ENCODE peak calls at places on chromosomes 5 and 9, in seven cellular contexts. One of them, this sample, is unnamed.
A peak's percentile ranks its signal among the peaks of the same experiment; 100 is the strongest.

GRCh38 chr9:99478469-99479027 is 256.5 kb downstream of the SEC61B start:
- DNase-seq in K562: no peak
- DNase-seq in HCT116: no peak
- DNase-seq in H1: no peak
- DNase-seq in SK-N-SH: peak; percentile 89
- DNase-seq in GM12878: no peak
- DNase-seq in HepG2: no peak
- DNase-seq in this sample: no peak

GRCh38 chr9:7185612-7186011 is 427.8 kb downstream of the KDM4C start:
- DNase-seq in K562: no peak
- DNase-seq in HCT116: peak; percentile 74
- DNase-seq in H1: peak; percentile 21
- DNase-seq in SK-N-SH: no peak
- DNase-seq in GM12878: no peak
- DNase-seq in HepG2: peak; percentile 42
- DNase-seq in this sample: no peak

GRCh38 chr9:113720495-113720894 is 155.6 kb upstream of the ZNF618 start:
- DNase-seq in K562: no peak
- DNase-seq in HCT116: no peak
- DNase-seq in H1: no peak
- DNase-seq in SK-N-SH: no peak
- DNase-seq in GM12878: no peak
- DNase-seq in HepG2: no peak
- DNase-seq in this sample: no peak

GRCh38 chr5:181261320-181262085 is 560 bp upstream of the TRIM52 start:
- DNase-seq in K562: peak; percentile 88
- DNase-seq in HCT116: peak; percentile 48
- DNase-seq in H1: no peak
- DNase-seq in SK-N-SH: peak; percentile 84
- DNase-seq in GM12878: no peak
- DNase-seq in HepG2: peak; percentile 61
- DNase-seq in this sample: no peak

GRCh38 chr5:80318212-80318611 is 1.6 kb upstream of the SPZ1 start:
- DNase-seq in K562: no peak
- DNase-seq in HCT116: no peak
- DNase-seq in H1: no peak
- DNase-seq in SK-N-SH: peak; percentile 42
- DNase-seq in GM12878: no peak
- DNase-seq in HepG2: no peak
- DNase-seq in this sample: no peak

GRCh38 chr5:142078251-142078650 is 30.3 kb upstream of the NDFIP1 start:
- DNase-seq in K562: no peak
- DNase-seq in HCT116: no peak
- DNase-seq in H1: no peak
- DNase-seq in SK-N-SH: peak; percentile 54
- DNase-seq in GM12878: no peak
- DNase-seq in HepG2: no peak
- DNase-seq in this sample: no peak

GRCh38 chr5:18985397-18985796 is 1002.6 kb downstream of the CDH18 start:
- DNase-seq in K562: no peak
- DNase-seq in HCT116: no peak
- DNase-seq in H1: no peak
- DNase-seq in SK-N-SH: no peak
- DNase-seq in GM12878: no peak
- DNase-seq in HepG2: no peak
- DNase-seq in this sample: no peak

GRCh38 chr5:129511291-129511690 is 51.2 kb downstream of the ADAMTS19 start:
- DNase-seq in K562: no peak
- DNase-seq in HCT116: no peak
- DNase-seq in H1: no peak
- DNase-seq in SK-N-SH: no peak
- DNase-seq in GM12878: no peak
- DNase-seq in HepG2: no peak
- DNase-seq in this sample: no peak

GRCh38 chr5:59483971-59484472 is 409.5 kb downstream of the PDE4D start:
- DNase-seq in K562: no peak
- DNase-seq in HCT116: no peak
- DNase-seq in H1: peak; percentile 31
- DNase-seq in SK-N-SH: peak; percentile 26
- DNase-seq in GM12878: no peak
- DNase-seq in HepG2: no peak
- DNase-seq in this sample: no peak

GRCh38 chr5:89948977-89949376 is 460.6 kb downstream of the CETN3 start:
- DNase-seq in K562: no peak
- DNase-seq in HCT116: no peak
- DNase-seq in H1: no peak
- DNase-seq in SK-N-SH: no peak
- DNase-seq in GM12878: no peak
- DNase-seq in HepG2: no peak
- DNase-seq in this sample: no peak

GRCh38 chr5:10172242-10172641 is 77.4 kb downstream of the ATPSCKMT start:
- DNase-seq in K562: no peak
- DNase-seq in HCT116: no peak
- DNase-seq in H1: no peak
- DNase-seq in SK-N-SH: no peak
- DNase-seq in GM12878: no peak
- DNase-seq in HepG2: no peak
- DNase-seq in this sample: no peak

GRCh38 chr5:170885779-170886178 is 24.0 kb downstream of the RANBP17 start:
- DNase-seq in K562: no peak
- DNase-seq in HCT116: no peak
- DNase-seq in H1: no peak
- DNase-seq in SK-N-SH: no peak
- DNase-seq in GM12878: no peak
- DNase-seq in HepG2: no peak
- DNase-seq in this sample: no peak

GRCh38 chr5:127909078-127909477 is 174.5 kb upstream of the SLC12A2 start:
- DNase-seq in K562: peak; percentile 48
- DNase-seq in HCT116: peak; percentile 59
- DNase-seq in H1: peak; percentile 13
- DNase-seq in SK-N-SH: peak; percentile 13
- DNase-seq in GM12878: no peak
- DNase-seq in HepG2: peak; percentile 42
- DNase-seq in this sample: no peak

GRCh38 chr9:26462213-26462612 is 430.4 kb downstream of the CAAP1 start:
- DNase-seq in K562: no peak
- DNase-seq in HCT116: no peak
- DNase-seq in H1: no peak
- DNase-seq in SK-N-SH: no peak
- DNase-seq in GM12878: no peak
- DNase-seq in HepG2: peak; percentile 0
- DNase-seq in this sample: peak; percentile 45

GRCh38 chr5:2901511-2901910 is 150.0 kb upstream of the IRX2 start:
- DNase-seq in K562: no peak
- DNase-seq in HCT116: no peak
- DNase-seq in H1: no peak
- DNase-seq in SK-N-SH: no peak
- DNase-seq in GM12878: no peak
- DNase-seq in HepG2: no peak
- DNase-seq in this sample: no peak

GRCh38 chr5:56995605-56996004 is 43.7 kb upstream of the MIER3 start:
- DNase-seq in K562: no peak
- DNase-seq in HCT116: no peak
- DNase-seq in H1: no peak
- DNase-seq in SK-N-SH: no peak
- DNase-seq in GM12878: no peak
- DNase-seq in HepG2: no peak
- DNase-seq in this sample: no peak

GRCh38 chr5:141001854-141002666 is 35.8 kb downstream of the PCDHAC2 start:
- DNase-seq in K562: no peak
- DNase-seq in HCT116: peak; percentile 31
- DNase-seq in H1: peak; percentile 85
- DNase-seq in SK-N-SH: peak; percentile 77
- DNase-seq in GM12878: no peak
- DNase-seq in HepG2: no peak
- DNase-seq in this sample: no peak

GRCh38 chr5:54325272-54325609 is 14.9 kb upstream of the ARL15 start:
- DNase-seq in K562: no peak
- DNase-seq in HCT116: no peak
- DNase-seq in H1: no peak
- DNase-seq in SK-N-SH: no peak
- DNase-seq in GM12878: no peak
- DNase-seq in HepG2: no peak
- DNase-seq in this sample: no peak

GRCh38 chr5:54325610-54326311 is 15.4 kb upstream of the ARL15 start:
- DNase-seq in K562: peak; percentile 95
- DNase-seq in HCT116: no peak
- DNase-seq in H1: no peak
- DNase-seq in SK-N-SH: no peak
- DNase-seq in GM12878: no peak
- DNase-seq in HepG2: no peak
- DNase-seq in this sample: no peak

GRCh38 chr5:54324651-54325271 is 14.4 kb upstream of the ARL15 start:
- DNase-seq in K562: no peak
- DNase-seq in HCT116: no peak
- DNase-seq in H1: no peak
- DNase-seq in SK-N-SH: no peak
- DNase-seq in GM12878: no peak
- DNase-seq in HepG2: no peak
- DNase-seq in this sample: no peak

GRCh38 chr5:54320256-54320655 is 9.9 kb upstream of the ARL15 start:
- DNase-seq in K562: no peak
- DNase-seq in HCT116: no peak
- DNase-seq in H1: no peak
- DNase-seq in SK-N-SH: no peak
- DNase-seq in GM12878: no peak
- DNase-seq in HepG2: no peak
- DNase-seq in this sample: no peak

DNA sequence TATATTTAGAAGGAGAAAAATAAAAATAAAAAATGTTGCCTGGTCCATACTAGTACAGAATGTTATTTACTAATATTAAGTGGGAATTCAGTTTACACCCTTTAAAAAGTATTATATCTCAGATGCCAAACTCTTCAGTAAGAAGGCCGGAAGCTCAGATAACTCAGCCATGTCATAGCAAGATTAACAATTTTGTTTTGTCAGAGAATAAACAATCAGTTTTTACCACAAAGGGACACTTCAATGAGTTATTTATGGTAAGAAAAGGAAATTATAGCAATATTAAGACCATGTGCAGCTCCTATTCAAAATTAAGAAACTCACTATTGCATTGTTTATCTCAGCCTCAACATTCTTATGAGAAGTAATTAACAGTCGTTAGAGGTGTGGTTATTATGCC is 13.1 kb upstream of the ARL15 start:
- DNase-seq in K562: no peak
- DNase-seq in HCT116: no peak
- DNase-seq in H1: no peak
- DNase-seq in SK-N-SH: no peak
- DNase-seq in GM12878: no peak
- DNase-seq in HepG2: no peak
- DNase-seq in this sample: no peak
- TF ChIP-seq JUND in K562: no peak
- TF ChIP-seq JUND in HCT116: no peak
- TF ChIP-seq JUND in H1: no peak
- TF ChIP-seq JUND in SK-N-SH: no peak
- TF ChIP-seq JUND in GM12878: no peak
- TF ChIP-seq JUND in HepG2: no peak
- TF ChIP-seq JUND in this sample: no peak

DNA sequence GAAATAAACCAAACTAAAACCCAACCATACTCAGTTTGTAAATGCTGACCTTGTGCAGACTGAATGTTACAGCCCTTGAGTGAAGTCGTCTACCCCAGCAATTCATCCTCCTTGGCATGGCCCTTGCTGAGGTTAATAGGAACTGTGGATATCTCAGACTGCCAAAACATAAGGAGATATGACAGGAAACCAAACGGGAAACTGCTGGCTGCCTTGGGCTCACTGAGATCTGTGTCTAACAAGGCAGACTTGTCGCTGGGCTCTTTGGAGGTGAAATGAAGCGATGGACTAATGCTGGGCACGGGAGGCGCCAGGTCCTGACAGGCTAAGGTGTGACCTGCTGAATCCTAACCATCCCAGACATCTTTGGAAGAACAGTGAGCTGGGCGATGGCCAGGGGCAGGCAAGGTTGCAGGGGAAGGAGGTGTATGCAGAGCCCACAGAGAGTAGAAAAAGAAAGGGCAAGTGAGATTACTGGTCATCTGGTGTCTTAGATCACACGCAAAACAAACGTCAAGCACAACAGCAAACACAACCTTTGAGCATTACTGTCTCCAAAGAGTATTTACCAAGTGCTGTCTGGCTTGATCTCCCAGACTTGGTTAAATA is 44.6 kb upstream of the ALDH1A1 start:
- DNase-seq in K562: peak; percentile 28
- DNase-seq in HCT116: no peak
- DNase-seq in H1: no peak
- DNase-seq in SK-N-SH: no peak
- DNase-seq in GM12878: no peak
- DNase-seq in HepG2: peak; percentile 93
- DNase-seq in this sample: no peak
- TF ChIP-seq JUND in K562: no peak
- TF ChIP-seq JUND in HCT116: no peak
- TF ChIP-seq JUND in H1: no peak
- TF ChIP-seq JUND in SK-N-SH: no peak
- TF ChIP-seq JUND in GM12878: no peak
- TF ChIP-seq JUND in HepG2: no peak
- TF ChIP-seq JUND in this sample: no peak

GRCh38 chr9:93897075-93897970 is 57.8 kb downstream of the BARX1 start:
- DNase-seq in K562: no peak
- DNase-seq in HCT116: no peak
- DNase-seq in H1: no peak
- DNase-seq in SK-N-SH: peak; percentile 11
- DNase-seq in GM12878: no peak
- DNase-seq in HepG2: no peak
- DNase-seq in this sample: no peak
- TF ChIP-seq JUND in K562: no peak
- TF ChIP-seq JUND in HCT116: no peak
- TF ChIP-seq JUND in H1: no peak
- TF ChIP-seq JUND in SK-N-SH: no peak
- TF ChIP-seq JUND in GM12878: no peak
- TF ChIP-seq JUND in HepG2: no peak
- TF ChIP-seq JUND in this sample: no peak

GRCh38 chr9:37121881-37122280 is 1.5 kb downstream of the ZCCHC7 start:
- DNase-seq in K562: no peak
- DNase-seq in HCT116: no peak
- DNase-seq in H1: no peak
- DNase-seq in SK-N-SH: no peak
- DNase-seq in GM12878: no peak
- DNase-seq in HepG2: no peak
- DNase-seq in this sample: no peak

GRCh38 chr9:37119907-37120839 is at the start of gene ZCCHC7:
- DNase-seq in K562: peak; percentile 98
- DNase-seq in HCT116: peak; percentile 86
- DNase-seq in H1: peak; percentile 80
- DNase-seq in SK-N-SH: peak; percentile 97
- DNase-seq in GM12878: peak; percentile 89
- DNase-seq in HepG2: peak; percentile 87
- DNase-seq in this sample: peak; percentile 94

GRCh38 chr9:37119360-37119759 is 1.0 kb upstream of the ZCCHC7 start:
- DNase-seq in K562: peak; percentile 27
- DNase-seq in HCT116: no peak
- DNase-seq in H1: no peak
- DNase-seq in SK-N-SH: no peak
- DNase-seq in GM12878: no peak
- DNase-seq in HepG2: no peak
- DNase-seq in this sample: no peak

GRCh38 chr9:37117956-37118355 is 2.4 kb upstream of the ZCCHC7 start:
- DNase-seq in K562: no peak
- DNase-seq in HCT116: no peak
- DNase-seq in H1: no peak
- DNase-seq in SK-N-SH: no peak
- DNase-seq in GM12878: no peak
- DNase-seq in HepG2: no peak
- DNase-seq in this sample: no peak
- TF ChIP-seq JUND in K562: no peak
- TF ChIP-seq JUND in HCT116: no peak
- TF ChIP-seq JUND in H1: no peak
- TF ChIP-seq JUND in SK-N-SH: no peak
- TF ChIP-seq JUND in GM12878: no peak
- TF ChIP-seq JUND in HepG2: no peak
- TF ChIP-seq JUND in this sample: no peak

GRCh38 chr9:74117731-74118130 is 379.4 kb upstream of the RORB start:
- DNase-seq in K562: no peak
- DNase-seq in HCT116: no peak
- DNase-seq in H1: no peak
- DNase-seq in SK-N-SH: no peak
- DNase-seq in GM12878: no peak
- DNase-seq in HepG2: no peak
- DNase-seq in this sample: no peak
- TF ChIP-seq JUND in K562: no peak
- TF ChIP-seq JUND in HCT116: no peak
- TF ChIP-seq JUND in H1: no peak
- TF ChIP-seq JUND in SK-N-SH: no peak
- TF ChIP-seq JUND in GM12878: no peak
- TF ChIP-seq JUND in HepG2: no peak
- TF ChIP-seq JUND in this sample: no peak

This sample was measured in T47D.